ENCODE peak calls at places on chromosomes 5 and 9, in four cellular contexts. Q is IMR-90, A is esophagus squamous epithelium, N is uterus. U is an unnamed sample.

GRCh38 chr9:87545858-87546257 is 48.2 kb downstream of the DAPK1 start:
- DNase-seq in N (no peak), A (no peak), Q (peak; percentile 2), U (no peak)

GRCh38 chr5:113166710-113167366 is 190.2 kb downstream of the DCP2 start:
- DNase-seq in Q (peak; percentile 89), N (no peak), A (no peak), U (no peak)

GRCh38 chr5:138371454-138371853 is 19.0 kb downstream of the KDM3B start:
- DNase-seq in N (no peak), A (no peak), Q (no peak), U (no peak)

GRCh38 chr5:123483446-123484077 is 28.4 kb upstream of the CSNK1G3 start:
- DNase-seq in Q (no peak), A (no peak), N (no peak), U (no peak)

GRCh38 chr5:96432245-96433065 is 593 bp downstream of the PCSK1 start:
- DNase-seq in A (no peak), Q (no peak), N (no peak), U (no peak)

GRCh38 chr5:169416583-169417196 is 115.8 kb upstream of the SLIT3 start:
- DNase-seq in N (peak; percentile 29), Q (peak; percentile 46), A (no peak), U (peak; percentile 24)

GRCh38 chr5:78404682-78405293 is 44.4 kb downstream of the SCAMP1 start:
- DNase-seq in A (no peak), Q (no peak), N (no peak), U (no peak)

GRCh38 chr5:67901816-67902496 is 313.6 kb upstream of the PIK3R1 start:
- DNase-seq in A (no peak), Q (no peak), N (no peak), U (no peak)

GRCh38 chr5:168740821-168741213 is 161.6 kb upstream of the PANK3 start:
- DNase-seq in N (peak; percentile 25), A (no peak), Q (no peak), U (no peak)

GRCh38 chr9:129270903-129271431 is 92.9 kb upstream of the IER5L start:
- DNase-seq in Q (peak; percentile 44), A (no peak), N (no peak), U (no peak)

GRCh38 chr5:142826741-142827492 is 56.7 kb downstream of the ARHGAP26 start:
- DNase-seq in Q (peak; percentile 75), N (peak; percentile 48), A (no peak), U (peak; percentile 68)

GRCh38 chr5:60092671-60093422 is 199.3 kb upstream of the PDE4D start:
- DNase-seq in Q (peak; percentile 0), N (no peak), A (no peak), U (no peak)

GRCh38 chr9:13513710-13514444 is 234.4 kb upstream of the MPDZ start:
- DNase-seq in A (no peak), Q (no peak), N (no peak), U (no peak)

DNA sequence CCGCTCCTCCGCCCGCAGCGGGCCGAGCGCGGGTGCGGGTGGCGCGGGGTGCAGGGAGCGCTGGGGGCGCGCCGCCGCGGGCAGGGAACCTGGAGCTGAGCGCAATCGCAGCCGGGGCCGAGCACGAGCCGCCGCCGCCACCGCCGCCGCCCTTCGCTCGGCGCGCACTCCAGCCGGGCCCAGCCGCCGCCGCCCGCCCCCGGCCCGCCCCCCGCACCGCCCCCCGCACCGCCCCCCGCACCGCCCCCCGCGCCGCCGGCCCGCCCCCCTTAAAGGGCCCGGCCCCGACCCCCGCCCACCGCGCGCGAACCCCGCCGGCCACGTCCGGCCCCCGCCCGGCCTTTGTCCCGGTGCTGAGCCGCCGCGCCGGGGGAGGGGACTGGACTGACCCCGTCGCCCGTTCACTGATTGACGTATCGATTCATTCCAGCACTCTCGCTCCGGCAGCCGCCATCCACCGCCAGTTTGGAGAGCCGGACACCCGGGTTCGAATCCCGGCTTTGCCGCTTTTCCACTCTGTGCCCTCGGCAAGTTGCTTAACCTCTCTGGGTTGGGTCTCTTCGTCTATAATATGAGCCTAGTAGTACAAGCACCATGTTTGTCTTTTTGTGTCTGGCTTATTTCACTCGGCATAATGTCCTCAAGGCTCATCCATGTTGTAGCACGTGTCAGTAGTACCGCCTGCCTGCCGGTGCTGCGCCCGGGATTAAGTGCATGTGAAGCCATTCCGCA is at the start of gene SH3PXD2B:
- DNase-seq in N (peak; percentile 66), Q (no peak), A (no peak), U (no peak)
- TF ChIP-seq POLR2A in N (peak; percentile 88), Q (peak; percentile 24), A (no peak), U (no peak)

GRCh38 chr9:106956971-106957370 is 94.0 kb downstream of the ZNF462 start:
- DNase-seq in A (no peak), Q (peak; percentile 38), N (no peak), U (no peak)
- TF ChIP-seq POLR2A in A (no peak), Q (no peak), N (no peak), U (no peak)

DNA sequence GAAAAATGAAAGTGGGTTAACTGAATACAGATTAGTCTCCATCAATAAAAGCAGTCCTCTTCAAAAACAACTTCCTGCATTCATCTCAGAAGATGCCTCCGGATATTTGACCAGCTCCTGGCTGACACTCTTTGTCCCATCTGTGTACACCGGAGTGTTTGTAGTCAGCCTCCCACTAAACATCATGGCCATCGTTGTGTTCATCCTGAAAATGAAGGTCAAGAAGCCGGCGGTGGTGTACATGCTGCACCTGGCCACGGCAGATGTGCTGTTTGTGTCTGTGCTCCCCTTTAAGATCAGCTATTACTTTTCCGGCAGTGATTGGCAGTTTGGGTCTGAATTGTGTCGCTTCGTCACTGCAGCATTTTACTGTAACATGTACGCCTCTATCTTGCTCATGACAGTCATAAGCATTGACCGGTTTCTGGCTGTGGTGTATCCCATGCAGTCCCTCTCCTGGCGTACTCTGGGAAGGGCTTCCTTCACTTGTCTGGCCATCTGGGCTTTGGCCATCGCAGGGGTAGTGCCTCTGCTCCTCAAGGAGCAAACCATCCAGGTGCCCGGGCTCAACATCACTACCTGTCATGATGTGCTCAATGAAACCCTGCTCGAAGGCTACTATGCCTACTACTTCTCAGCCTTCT is 16.6 kb downstream of the F2R start:
- DNase-seq in N (no peak), Q (no peak), A (no peak), U (no peak)
- TF ChIP-seq POLR2A in N (no peak), Q (no peak), A (no peak), U (no peak)

GRCh38 chr5:72508241-72509170 is 1.3 kb upstream of the ZNF366 start:
- DNase-seq in Q (no peak), A (no peak), N (no peak), U (no peak)
- TF ChIP-seq POLR2A in Q (no peak), A (no peak), N (no peak), U (no peak)

GRCh38 chr9:70485273-70485858 is 70.9 kb upstream of the KLF9 start:
- DNase-seq in Q (no peak), A (no peak), N (peak; percentile 49), U (no peak)
- TF ChIP-seq POLR2A in Q (no peak), A (no peak), N (no peak), U (no peak)

GRCh38 chr5:82620957-82621600 is 342.9 kb upstream of the RPS23 start:
- DNase-seq in A (no peak), Q (no peak), N (no peak), U (no peak)

GRCh38 chr5:82622205-82622604 is 344.1 kb upstream of the RPS23 start:
- DNase-seq in A (no peak), Q (no peak), N (no peak), U (no peak)

GRCh38 chr5:82624018-82624417 is 345.9 kb upstream of the RPS23 start:
- DNase-seq in Q (no peak), N (no peak), A (no peak), U (no peak)

GRCh38 chr5:82619097-82619496 is 340.9 kb upstream of the RPS23 start:
- DNase-seq in Q (no peak), N (no peak), A (no peak), U (no peak)

GRCh38 chr5:82623094-82623514 is 344.9 kb upstream of the RPS23 start:
- DNase-seq in N (no peak), A (no peak), Q (no peak), U (no peak)
- TF ChIP-seq POLR2A in N (no peak), A (no peak), Q (no peak), U (no peak)

GRCh38 chr5:159913481-159913880 is 2.8 kb upstream of the ADRA1B start:
- DNase-seq in N (peak; percentile 36), A (no peak), Q (peak; percentile 42), U (no peak)

GRCh38 chr5:159917919-159918487 is 1.7 kb downstream of the ADRA1B start:
- DNase-seq in A (no peak), Q (no peak), N (no peak), U (no peak)

GRCh38 chr5:159913048-159913447 is 3.2 kb upstream of the ADRA1B start:
- DNase-seq in A (no peak), Q (peak; percentile 76), N (peak; percentile 63), U (no peak)

GRCh38 chr5:159916841-159917761 is 819 bp downstream of the ADRA1B start:
- DNase-seq in N (no peak), Q (no peak), A (no peak), U (no peak)

GRCh38 chr5:159915913-159916840 is at the start of gene ADRA1B:
- DNase-seq in N (peak; percentile 73), A (no peak), Q (peak; percentile 53), U (peak; percentile 63)
- TF ChIP-seq POLR2A in N (peak; percentile 23), A (no peak), Q (peak; percentile 22), U (no peak)

DNA sequence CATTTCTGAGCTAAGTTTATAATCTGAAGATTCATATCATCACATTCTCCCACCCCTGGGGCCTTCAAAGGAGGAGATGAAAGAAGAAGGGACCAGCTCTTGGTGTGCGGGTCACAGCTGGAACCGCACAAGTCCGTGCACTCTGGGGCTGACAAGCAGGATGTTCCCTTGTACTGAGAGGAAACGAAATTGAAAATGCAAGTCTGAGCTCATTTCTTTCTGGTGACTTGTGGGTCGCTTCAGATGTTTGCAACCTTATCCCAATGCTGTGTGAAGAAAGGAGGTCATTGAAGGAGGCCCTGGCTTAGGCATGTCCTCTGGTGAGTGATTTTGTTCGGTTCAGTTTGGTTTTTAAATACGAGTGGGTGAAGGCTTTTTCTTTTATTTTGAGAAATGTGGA is 59.6 kb downstream of the C9orf152 start:
- DNase-seq in N (no peak), Q (peak; percentile 43), A (no peak), U (no peak)
- TF ChIP-seq POLR2A in N (no peak), Q (no peak), A (no peak), U (no peak)

GRCh38 chr5:139660916-139661814 is 13.0 kb downstream of the CXXC5 start:
- DNase-seq in A (no peak), Q (peak; percentile 95), N (peak; percentile 90), U (peak; percentile 85)

GRCh38 chr5:139658501-139658927 is 10.4 kb downstream of the CXXC5 start:
- DNase-seq in Q (peak; percentile 51), A (no peak), N (no peak), U (no peak)

GRCh38 chr5:139658928-139659667 is 10.9 kb downstream of the CXXC5 start:
- DNase-seq in N (peak; percentile 63), Q (peak; percentile 77), A (no peak), U (no peak)

GRCh38 chr5:139659673-139660072 is 11.5 kb downstream of the CXXC5 start:
- DNase-seq in N (no peak), Q (no peak), A (no peak), U (no peak)

GRCh38 chr5:139660105-139660915 is 12.2 kb downstream of the CXXC5 start:
- DNase-seq in A (no peak), Q (no peak), N (peak; percentile 62), U (peak; percentile 91)
- TF ChIP-seq POLR2A in A (no peak), Q (no peak), N (peak; percentile 19), U (no peak)

GRCh38 chr9:83307051-83307724 is 231.0 kb downstream of the FRMD3 start:
- DNase-seq in N (no peak), A (no peak), Q (no peak), U (no peak)
- TF ChIP-seq POLR2A in N (no peak), A (no peak), Q (no peak), U (no peak)